ENCODE peak calls at places on chromosomes 2 and 18, in seven cellular contexts. X is body of pancreas, L is MM.1S, N is colonic mucosa, D is neural progenitor cell, G is A549, W is esophagus squamous epithelium. K is an unnamed sample. For H3K4me1, the result is how much of the 10 kb centered on the place peaks cover.

GRCh38 chr2:220296174-220296573 is 668.7 kb downstream of the SLC4A3 start:
- DNase-seq in X (no peak), L (no peak), N (no peak), D (peak), G (no peak), W (no peak), K (no peak)

GRCh38 chr2:120316528-120317179 is 29.3 kb upstream of the INHBB start:
- DNase-seq in X (no peak), L (no peak), N (no peak), D (no peak), G (no peak), W (no peak), K (no peak)

GRCh38 chr18:23137093-23137640 is 1.9 kb downstream of the CABLES1 start:
- DNase-seq in X (no peak), L (peak), N (no peak), D (peak), G (no peak), W (no peak), K (no peak)

GRCh38 chr18:46302866-46303485 is 198.8 kb downstream of the HAUS1 start:
- DNase-seq in X (no peak), L (no peak), N (no peak), D (no peak), G (no peak), W (no peak), K (no peak)

GRCh38 chr2:11765501-11765900 is 19.1 kb downstream of the LPIN1 start:
- DNase-seq in X (no peak), L (no peak), N (no peak), D (no peak), G (no peak), W (no peak), K (no peak)

GRCh38 chr18:3790702-3791101 is 340.7 kb downstream of the TGIF1 start:
- DNase-seq in X (no peak), L (no peak), N (no peak), D (no peak), G (no peak), W (no peak), K (no peak)

GRCh38 chr18:48743046-48743445 is 204.2 kb downstream of the CTIF start:
- DNase-seq in X (no peak), L (no peak), N (peak), D (no peak), G (no peak), W (peak), K (no peak)

GRCh38 chr18:11842562-11842961 is 8.7 kb upstream of the CHMP1B start:
- DNase-seq in X (no peak), L (no peak), N (no peak), D (no peak), G (no peak), W (no peak), K (no peak)

GRCh38 chr2:100744589-100744988 is 75.3 kb upstream of the NPAS2 start:
- DNase-seq in X (no peak), L (no peak), N (no peak), D (no peak), G (no peak), W (no peak), K (no peak)

GRCh38 chr18:36284671-36285295 is 12.7 kb upstream of the FHOD3 start:
- DNase-seq in X (peak), L (peak), N (peak), D (peak), G (peak), W (no peak), K (no peak)

GRCh38 chr18:76686737-76687231 is 135.6 kb upstream of the ZNF236 start:
- DNase-seq in X (peak), L (peak), N (peak), D (peak), G (peak), W (no peak), K (peak)

GRCh38 chr18:12278765-12279682 is 24.9 kb downstream of the CIDEA start:
- DNase-seq in X (no peak), L (no peak), N (peak), D (peak), G (no peak), W (no peak), K (peak)

GRCh38 chr18:70299393-70299792 is 10.5 kb downstream of the SOCS6 start:
- DNase-seq in X (no peak), L (no peak), N (no peak), D (peak), G (no peak), W (no peak), K (no peak)

GRCh38 chr18:75376004-75376403 is 51.5 kb downstream of the SMIM21 start:
- DNase-seq in X (no peak), L (no peak), N (no peak), D (no peak), G (no peak), W (no peak), K (no peak)

GRCh38 chr2:210072922-210073509 is 70.6 kb downstream of the RPE start:
- DNase-seq in X (peak), L (peak), N (no peak), D (peak), G (peak), W (no peak), K (no peak)

GRCh38 chr2:46117379-46117778 is 179.8 kb upstream of the EPAS1 start:
- DNase-seq in X (no peak), L (no peak), N (no peak), D (no peak), G (peak), W (no peak), K (no peak)

GRCh38 chr2:33167655-33168245 is 221.0 kb downstream of the LTBP1 start:
- DNase-seq in X (no peak), L (no peak), N (no peak), D (no peak), G (no peak), W (no peak), K (no peak)

GRCh38 chr2:187862715-187863114 is 308.5 kb upstream of the TFPI start:
- DNase-seq in X (no peak), L (no peak), N (no peak), D (no peak), G (no peak), W (no peak), K (no peak)

GRCh38 chr2:191481305-191482075 is 196.4 kb upstream of the NABP1 start:
- DNase-seq in X (no peak), L (no peak), N (no peak), D (no peak), G (no peak), W (no peak), K (no peak)

GRCh38 chr2:30135541-30135940 is 11.3 kb upstream of the YPEL5 start:
- DNase-seq in X (no peak), L (no peak), N (no peak), D (no peak), G (no peak), W (no peak), K (no peak)

GRCh38 chr2:2662037-2662846 is 331.2 kb upstream of the MYT1L start:
- DNase-seq in X (no peak), L (no peak), N (peak), D (no peak), G (no peak), W (no peak), K (peak)

GRCh38 chr18:3998698-3999333 is 456.3 kb downstream of the DLGAP1 start:
- DNase-seq in X (peak), L (peak), N (peak), D (peak), G (no peak), W (no peak), K (no peak)

GRCh38 chr2:201959626-201960025 is 74.0 kb upstream of the FZD7 start:
- DNase-seq in X (no peak), L (no peak), N (no peak), D (no peak), G (no peak), W (no peak), K (no peak)

GRCh38 chr2:59884166-59884565 is 669.3 kb downstream of the BCL11A start:
- DNase-seq in X (no peak), L (no peak), N (no peak), D (no peak), G (no peak), W (no peak), K (no peak)

GRCh38 chr2:59887348-59887747 is 666.1 kb downstream of the BCL11A start:
- DNase-seq in X (no peak), L (no peak), N (peak), D (no peak), G (no peak), W (no peak), K (no peak)

GRCh38 chr2:59888015-59888414 is 665.4 kb downstream of the BCL11A start:
- DNase-seq in X (no peak), L (peak), N (no peak), D (no peak), G (no peak), W (no peak), K (no peak)

GRCh38 chr2:59886758-59887157 is 666.7 kb downstream of the BCL11A start:
- DNase-seq in X (no peak), L (no peak), N (no peak), D (no peak), G (no peak), W (no peak), K (no peak)

GRCh38 chr2:59885536-59885935 is 667.9 kb downstream of the BCL11A start:
- DNase-seq in X (peak), L (no peak), N (no peak), D (no peak), G (no peak), W (no peak), K (no peak)
- TF ChIP-seq CTCF in X (no peak), L (no peak), N (no peak), D (peak), G (no peak), W (no peak), K (no peak)

DNA sequence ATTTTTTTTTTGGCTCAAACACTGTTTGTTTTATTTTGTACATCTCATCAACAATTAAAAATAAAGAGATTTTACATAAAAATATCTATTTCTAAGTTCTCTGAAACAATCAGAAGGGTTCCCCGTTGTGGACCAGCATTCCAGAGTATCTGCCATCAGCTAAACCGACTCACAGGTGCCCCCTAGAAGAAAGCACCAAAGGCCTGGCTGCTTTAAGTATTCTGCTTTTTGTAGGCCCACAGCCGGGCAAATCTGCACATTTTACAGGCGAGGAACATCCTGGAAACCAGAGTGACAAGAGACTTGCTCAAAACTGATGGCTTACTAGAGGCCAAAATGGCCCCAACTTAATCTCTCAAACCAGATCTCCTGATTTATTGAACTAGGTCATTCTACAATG is 82.2 kb upstream of the SETBP1 start:
- DNase-seq in X (no peak), L (no peak), N (no peak), D (no peak), G (no peak), W (no peak), K (no peak)
- H3K4me1 ChIP-seq in X (under half), L (under half), N (under half), D (under half), G (under half), W (under half), K (under half)

DNA sequence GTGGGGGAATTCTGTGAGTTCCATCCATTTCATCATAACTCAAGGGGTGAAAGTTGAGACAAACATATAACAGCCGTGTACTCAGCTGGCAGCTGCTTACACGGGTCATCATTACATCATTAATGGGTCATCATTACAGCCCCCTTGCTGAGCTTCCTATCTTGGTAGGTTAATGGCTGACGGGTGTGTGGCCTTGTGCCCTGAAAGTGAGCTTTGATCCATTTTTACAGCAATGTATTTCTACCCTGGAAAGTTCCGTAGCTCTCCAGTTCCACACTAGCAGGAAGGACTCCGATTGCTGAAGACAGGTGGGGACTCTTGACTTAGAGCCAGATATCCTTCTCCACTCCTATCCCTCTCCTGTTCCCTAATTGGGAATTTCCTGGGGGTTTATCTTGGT is 105.2 kb upstream of the DLX2 start:
- DNase-seq in X (no peak), L (no peak), N (no peak), D (no peak), G (no peak), W (no peak), K (no peak)
- TF ChIP-seq CTCF in X (no peak), L (no peak), N (no peak), D (no peak), G (no peak), W (no peak), K (no peak)

DNA sequence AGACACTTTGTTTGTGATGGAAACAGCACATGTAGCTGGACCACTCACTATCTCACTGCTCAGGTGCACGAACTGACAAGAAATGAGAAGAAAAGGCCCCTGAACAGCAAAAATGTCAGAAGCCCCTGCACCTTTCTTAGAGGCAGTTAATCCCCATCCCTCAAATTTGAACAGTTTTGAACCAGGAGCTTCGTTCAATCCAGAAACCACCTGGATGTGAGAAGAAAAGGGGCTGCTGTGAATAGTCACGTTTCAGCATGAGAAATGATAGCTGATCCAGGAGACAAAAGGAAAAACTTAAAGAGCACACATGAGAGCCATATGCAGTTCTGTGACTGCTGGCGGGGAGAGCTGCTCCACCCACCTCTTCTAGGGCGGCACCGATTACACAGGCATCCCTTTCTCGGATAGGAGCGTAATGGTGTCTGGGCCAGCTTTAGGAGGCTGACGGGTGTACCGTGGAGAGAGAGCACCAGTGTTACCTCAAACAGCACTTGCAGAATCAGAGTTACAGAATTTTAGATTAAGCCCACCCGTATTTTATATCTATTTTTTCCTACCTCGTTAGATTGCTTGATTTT is 117.0 kb upstream of the EML6 start:
- DNase-seq in X (no peak), L (no peak), N (no peak), D (no peak), G (no peak), W (no peak), K (no peak)
- H3K4me1 ChIP-seq in X (under half), L (under half), N (under half), D (under half), G (half or more), W (under half), K (half or more)

DNA sequence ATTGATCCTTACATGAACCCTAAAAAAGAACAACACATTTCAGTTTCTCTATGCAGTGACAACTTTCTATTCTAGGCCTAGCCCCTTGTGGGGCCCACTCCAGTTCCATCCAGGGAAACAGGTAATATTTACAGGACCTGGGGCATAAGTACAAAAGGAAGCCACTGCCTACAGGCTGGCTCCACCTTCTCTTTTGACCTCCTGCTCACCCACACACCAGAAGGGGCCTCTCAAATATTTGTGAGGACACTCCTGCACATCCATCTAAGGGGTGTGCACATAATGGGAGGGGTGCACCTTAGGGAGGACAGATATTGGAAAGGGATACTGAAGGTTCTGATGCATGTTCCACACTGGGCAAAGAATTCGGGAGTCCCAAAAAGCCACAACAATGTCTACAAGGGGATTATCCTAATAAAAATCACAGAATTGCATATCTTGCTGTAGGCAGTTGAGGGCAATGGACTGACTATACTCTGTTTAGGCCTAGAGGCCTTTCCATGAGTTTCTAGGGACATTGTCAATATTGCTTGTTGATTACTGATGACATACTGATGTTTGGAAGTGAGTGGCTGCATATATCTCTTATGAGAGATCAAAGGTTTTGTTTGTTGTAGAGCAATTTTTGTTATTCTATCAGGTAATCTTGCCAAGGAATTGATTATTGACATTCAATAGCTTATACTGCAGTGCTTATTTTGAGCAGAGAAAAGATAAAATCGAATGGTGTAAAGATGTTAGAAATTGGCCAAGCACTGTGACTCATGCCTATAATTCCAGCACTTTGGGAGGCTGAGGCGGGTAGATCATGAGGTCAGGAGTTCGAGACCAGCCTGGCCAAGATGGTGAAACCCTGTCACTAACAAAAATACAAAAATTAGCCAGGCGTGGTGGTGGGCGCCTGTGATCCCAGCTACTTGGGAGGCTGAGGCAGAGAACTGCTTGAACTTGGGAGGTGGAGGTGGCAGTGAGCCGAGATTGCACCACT is 23.8 kb upstream of the HNRNPA3 start:
- DNase-seq in X (no peak), L (no peak), N (no peak), D (no peak), G (no peak), W (no peak), K (no peak)
- TF ChIP-seq CTCF in X (no peak), L (no peak), N (no peak), D (no peak), G (no peak), W (no peak), K (no peak)

GRCh38 chr2:25301453-25302352 is 40.0 kb downstream of the DNMT3A start:
- DNase-seq in X (no peak), L (peak), N (no peak), D (no peak), G (no peak), W (no peak), K (no peak)
- H3K4me1 ChIP-seq in X (under half), L (under half), N (under half), D (under half), G (under half), W (under half), K (half or more)

GRCh38 chr2:128734521-128735295 is 416.0 kb upstream of the HS6ST1 start:
- DNase-seq in X (no peak), L (no peak), N (no peak), D (no peak), G (no peak), W (no peak), K (no peak)
- TF ChIP-seq CTCF in X (no peak), L (no peak), N (no peak), D (no peak), G (no peak), W (no peak), K (no peak)

DNA sequence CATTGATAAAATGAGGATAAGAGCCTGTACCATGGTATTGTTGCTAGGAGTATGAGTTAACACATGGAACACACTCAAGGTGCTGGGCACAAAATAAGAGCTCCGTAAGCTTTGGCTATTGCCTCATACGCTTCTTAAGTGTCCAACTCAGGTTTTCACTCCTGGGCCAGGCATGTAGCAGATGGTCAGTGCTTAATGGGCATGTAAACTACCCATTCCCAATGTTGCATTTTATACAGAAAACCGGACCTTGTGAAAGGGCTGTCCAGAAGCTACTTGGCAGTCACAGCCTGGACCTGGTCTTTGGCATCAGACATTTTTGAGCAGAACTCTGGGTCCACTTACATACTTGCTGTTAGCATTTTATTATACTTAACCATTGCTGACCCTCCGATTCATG is 26.9 kb downstream of the MGAT5 start:
- DNase-seq in X (no peak), L (no peak), N (no peak), D (no peak), G (no peak), W (no peak), K (no peak)
- H3K4me1 ChIP-seq in X (under half), L (under half), N (under half), D (under half), G (under half), W (under half), K (under half)

K was measured in stomach.